ENCODE peak calls at places on chromosome 13, in six cellular contexts. H is small intestine; Q is activated CD4-positive, alpha-beta T cell treated with anti-CD3 and anti-CD28 coated beads, Interleukin-2, amount 50 U/mL, for 1 hour; C is ureter; Z is stimulated activated CD8-positive, alpha-beta memory T cell treated with anti-CD3 and anti-CD28 coated beads, Interleukin-2, amount 100 ng/mL, for 1 hour; R is AG09319. O is an unnamed sample.

GRCh38 chr13:33633701-33634525 is 184.0 kb upstream of the RFC3 start:
- DNase-seq in R (no peak), Z (no peak), Q (no peak), C (no peak), H (no peak), O (no peak)

GRCh38 chr13:46850214-46850613 is 46.6 kb downstream of the HTR2A start:
- DNase-seq in H (no peak), C (no peak), R (no peak), Q (no peak), Z (no peak), O (no peak)

GRCh38 chr13:29676535-29676934 is 81.0 kb upstream of the SLC7A1 start:
- DNase-seq in Z (no peak), R (no peak), H (peak), C (no peak), Q (no peak), O (no peak)

GRCh38 chr13:99590519-99591011 is 89.3 kb downstream of the TM9SF2 start:
- DNase-seq in Z (no peak), Q (no peak), R (peak), C (no peak), H (no peak), O (no peak)

GRCh38 chr13:57933606-57934005 is 302.1 kb downstream of the PCDH17 start:
- DNase-seq in Q (no peak), H (no peak), C (no peak), R (no peak), Z (no peak), O (no peak)

GRCh38 chr13:94239135-94239534 is 240.3 kb downstream of the DCT start:
- DNase-seq in Q (no peak), C (no peak), Z (no peak), H (no peak), R (no peak), O (peak)

GRCh38 chr13:73754727-73755292 is 379.4 kb downstream of the KLF12 start:
- DNase-seq in H (peak), Q (no peak), C (peak), R (peak), Z (no peak), O (peak)

GRCh38 chr13:28325022-28325421 is 169.9 kb downstream of the FLT1 start:
- DNase-seq in Z (no peak), C (no peak), Q (no peak), R (no peak), H (no peak), O (no peak)

GRCh38 chr13:97567510-97568243 is 133.7 kb downstream of the RAP2A start:
- DNase-seq in C (peak), H (peak), R (no peak), Q (no peak), Z (no peak), O (no peak)

GRCh38 chr13:54733639-54734038 is 1705.0 kb downstream of the OLFM4 start:
- DNase-seq in C (no peak), Z (no peak), R (no peak), H (peak), Q (no peak), O (no peak)

GRCh38 chr13:100392709-100393630 is 195.6 kb downstream of the GGACT start:
- DNase-seq in C (peak), Z (peak), Q (no peak), H (peak), R (peak), O (peak)

GRCh38 chr13:66835040-66835628 is 395.0 kb downstream of the PCDH9 start:
- DNase-seq in R (no peak), C (no peak), Q (no peak), H (peak), Z (no peak), O (no peak)

GRCh38 chr13:34577051-34577450 is 365.0 kb upstream of the NBEA start:
- DNase-seq in H (no peak), Z (no peak), C (no peak), Q (no peak), R (no peak), O (no peak)

GRCh38 chr13:29402168-29402621 is 193.3 kb downstream of the SLC7A1 start:
- DNase-seq in Z (no peak), R (no peak), H (peak), Q (no peak), C (no peak), O (no peak)

GRCh38 chr13:44307255-44307654 is 66.4 kb upstream of the SERP2 start:
- DNase-seq in Z (no peak), H (no peak), R (no peak), Q (no peak), C (no peak), O (no peak)

GRCh38 chr13:35979378-35979911 is 151.7 kb downstream of the DCLK1 start:
- DNase-seq in Q (no peak), H (peak), C (peak), Z (no peak), R (peak), O (no peak)

GRCh38 chr13:59643239-59643865 is 520.4 kb downstream of the DIAPH3 start:
- DNase-seq in Z (no peak), C (no peak), R (no peak), Q (no peak), H (no peak), O (no peak)

GRCh38 chr13:25330541-25330940 is 29.1 kb downstream of the NUP58 start:
- DNase-seq in C (no peak), Z (no peak), Q (no peak), H (no peak), R (no peak), O (no peak)

GRCh38 chr13:28059214-28059613 is 41.2 kb downstream of the FLT3 start:
- DNase-seq in Q (peak), H (peak), C (no peak), R (no peak), Z (no peak), O (peak)

GRCh38 chr13:88124142-88124541 is 453.0 kb downstream of the SLITRK5 start:
- DNase-seq in Z (no peak), R (no peak), C (no peak), Q (no peak), H (no peak), O (no peak)

GRCh38 chr13:41019027-41019487 is at the start of gene ELF1:
- DNase-seq in C (peak), H (peak), Q (peak), Z (peak), R (no peak), O (peak)

GRCh38 chr13:68027311-68027710 is 797.2 kb upstream of the PCDH9 start:
- DNase-seq in R (no peak), H (no peak), C (no peak), Q (no peak), Z (no peak), O (no peak)

O was measured in SW 1271.